ENCODE peak calls at places on chromosomes 1 and 21, in seven cellular contexts. One of them, this sample, is unnamed.
A peak's percentile ranks its signal among the peaks of the same experiment; 100 is the strongest.

GRCh38 chr1:57850572-57850971 is 426.7 kb upstream of the DAB1 start:
- DNase-seq in CD8-positive, alpha-beta T cell: no peak
- DNase-seq in A549: no peak
- DNase-seq in foreskin fibroblast: no peak
- DNase-seq in gastrocnemius medialis: no peak
- DNase-seq in fibroblast of villous mesenchyme: no peak
- DNase-seq in stomach: no peak
- DNase-seq in this sample: no peak

GRCh38 chr1:109792056-109792831 is 28.5 kb upstream of the EPS8L3 start:
- DNase-seq in A549: peak; percentile 89
- DNase-seq in gastrocnemius medialis: peak; percentile 34
- DNase-seq in fibroblast of villous mesenchyme: peak; percentile 94
- DNase-seq in stomach: peak; percentile 64
- DNase-seq in foreskin fibroblast: peak; percentile 83
- DNase-seq in CD8-positive, alpha-beta T cell: no peak
- DNase-seq in this sample: peak; percentile 94

GRCh38 chr1:1783320-1783719 is 5.0 kb upstream of the NADK start:
- DNase-seq in foreskin fibroblast: no peak
- DNase-seq in A549: no peak
- DNase-seq in CD8-positive, alpha-beta T cell: no peak
- DNase-seq in fibroblast of villous mesenchyme: no peak
- DNase-seq in gastrocnemius medialis: no peak
- DNase-seq in stomach: no peak
- DNase-seq in this sample: no peak

GRCh38 chr1:248736992-248737391 is 18.6 kb downstream of the LYPD8 start:
- DNase-seq in foreskin fibroblast: no peak
- DNase-seq in A549: no peak
- DNase-seq in stomach: no peak
- DNase-seq in CD8-positive, alpha-beta T cell: no peak
- DNase-seq in gastrocnemius medialis: no peak
- DNase-seq in fibroblast of villous mesenchyme: no peak
- DNase-seq in this sample: no peak

GRCh38 chr1:28249013-28249870 is 10.1 kb upstream of the SESN2 start:
- DNase-seq in A549: peak; percentile 83
- DNase-seq in gastrocnemius medialis: peak; percentile 86
- DNase-seq in fibroblast of villous mesenchyme: peak; percentile 78
- DNase-seq in stomach: peak; percentile 80
- DNase-seq in CD8-positive, alpha-beta T cell: peak; percentile 45
- DNase-seq in foreskin fibroblast: peak; percentile 47
- DNase-seq in this sample: peak; percentile 87

GRCh38 chr1:192538407-192539311 is 36.9 kb upstream of the RGS1 start:
- DNase-seq in gastrocnemius medialis: no peak
- DNase-seq in foreskin fibroblast: no peak
- DNase-seq in A549: no peak
- DNase-seq in CD8-positive, alpha-beta T cell: peak; percentile 46
- DNase-seq in stomach: no peak
- DNase-seq in fibroblast of villous mesenchyme: peak; percentile 63
- DNase-seq in this sample: peak; percentile 60

GRCh38 chr1:92968138-92969032 is 7.1 kb upstream of the DIPK1A start:
- DNase-seq in A549: no peak
- DNase-seq in gastrocnemius medialis: no peak
- DNase-seq in foreskin fibroblast: no peak
- DNase-seq in stomach: no peak
- DNase-seq in CD8-positive, alpha-beta T cell: peak; percentile 22
- DNase-seq in fibroblast of villous mesenchyme: peak; percentile 10
- DNase-seq in this sample: no peak

GRCh38 chr1:53851571-53852282 is 13.6 kb upstream of the NDC1 start:
- DNase-seq in foreskin fibroblast: no peak
- DNase-seq in fibroblast of villous mesenchyme: no peak
- DNase-seq in A549: no peak
- DNase-seq in gastrocnemius medialis: no peak
- DNase-seq in stomach: no peak
- DNase-seq in CD8-positive, alpha-beta T cell: no peak
- DNase-seq in this sample: no peak

GRCh38 chr1:210248341-210248740 is 15.7 kb downstream of the SERTAD4 start:
- DNase-seq in CD8-positive, alpha-beta T cell: no peak
- DNase-seq in gastrocnemius medialis: no peak
- DNase-seq in A549: no peak
- DNase-seq in stomach: no peak
- DNase-seq in foreskin fibroblast: no peak
- DNase-seq in fibroblast of villous mesenchyme: no peak
- DNase-seq in this sample: no peak

GRCh38 chr21:31509108-31510017 is 150.1 kb upstream of the SOD1 start:
- DNase-seq in stomach: no peak
- DNase-seq in fibroblast of villous mesenchyme: no peak
- DNase-seq in foreskin fibroblast: no peak
- DNase-seq in A549: peak; percentile 56
- DNase-seq in gastrocnemius medialis: no peak
- DNase-seq in CD8-positive, alpha-beta T cell: peak; percentile 67
- DNase-seq in this sample: no peak

GRCh38 chr1:6307099-6307498 is 46.2 kb upstream of the GPR153 start:
- DNase-seq in fibroblast of villous mesenchyme: peak; percentile 26
- DNase-seq in stomach: no peak
- DNase-seq in A549: no peak
- DNase-seq in gastrocnemius medialis: no peak
- DNase-seq in foreskin fibroblast: no peak
- DNase-seq in CD8-positive, alpha-beta T cell: no peak
- DNase-seq in this sample: no peak

DNA sequence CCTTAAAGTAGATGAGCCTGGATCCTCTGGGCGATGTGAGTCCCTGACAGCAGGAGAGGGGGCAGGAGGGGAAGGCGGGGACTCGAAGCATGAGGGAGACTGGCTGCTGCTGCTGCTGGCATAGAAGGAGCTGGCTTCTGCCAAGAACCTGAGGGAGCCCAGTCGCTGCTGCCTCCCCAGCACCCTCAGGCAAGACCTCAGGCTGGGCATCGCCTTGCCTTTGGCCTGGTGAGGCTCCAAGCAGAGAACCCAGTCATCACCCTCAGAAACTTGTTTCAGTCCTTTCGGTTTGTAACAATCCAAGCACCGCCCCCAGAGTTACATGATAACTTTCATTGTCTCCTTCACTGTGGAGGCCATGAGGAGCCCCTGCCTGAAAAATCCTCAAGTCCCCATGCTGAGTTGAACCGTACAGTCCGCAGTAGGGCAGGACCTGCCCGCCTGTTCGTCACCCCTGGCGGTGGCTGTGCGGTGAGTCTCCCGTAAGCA is 38.8 kb downstream of the POFUT2 start:
- DNase-seq in stomach: no peak
- DNase-seq in gastrocnemius medialis: no peak
- DNase-seq in A549: no peak
- DNase-seq in fibroblast of villous mesenchyme: no peak
- DNase-seq in CD8-positive, alpha-beta T cell: no peak
- DNase-seq in foreskin fibroblast: no peak
- DNase-seq in this sample: peak; percentile 42
- TF ChIP-seq CTCF in stomach: no peak
- TF ChIP-seq CTCF in gastrocnemius medialis: no peak
- TF ChIP-seq CTCF in A549: no peak
- TF ChIP-seq CTCF in fibroblast of villous mesenchyme: no peak
- TF ChIP-seq CTCF in CD8-positive, alpha-beta T cell: no peak
- TF ChIP-seq CTCF in foreskin fibroblast: no peak
- TF ChIP-seq CTCF in this sample: no peak

GRCh38 chr1:194161591-194161990 is 975.2 kb upstream of the B3GALT2 start:
- DNase-seq in foreskin fibroblast: peak; percentile 11
- DNase-seq in A549: no peak
- DNase-seq in fibroblast of villous mesenchyme: no peak
- DNase-seq in stomach: no peak
- DNase-seq in gastrocnemius medialis: no peak
- DNase-seq in CD8-positive, alpha-beta T cell: no peak
- DNase-seq in this sample: no peak
- H3K4me3 ChIP-seq in foreskin fibroblast: no peak overlapping the region
- H3K4me3 ChIP-seq in A549: no peak overlapping the region
- H3K4me3 ChIP-seq in fibroblast of villous mesenchyme: no peak overlapping the region
- H3K4me3 ChIP-seq in stomach: no peak overlapping the region
- H3K4me3 ChIP-seq in gastrocnemius medialis: no peak overlapping the region
- H3K4me3 ChIP-seq in CD8-positive, alpha-beta T cell: no peak overlapping the region
- H3K4me3 ChIP-seq in this sample: no peak overlapping the region

GRCh38 chr1:39139723-39140360 is 64.7 kb upstream of the MACF1 start:
- DNase-seq in gastrocnemius medialis: no peak
- DNase-seq in A549: no peak
- DNase-seq in stomach: no peak
- DNase-seq in fibroblast of villous mesenchyme: peak; percentile 94
- DNase-seq in CD8-positive, alpha-beta T cell: no peak
- DNase-seq in foreskin fibroblast: no peak
- DNase-seq in this sample: peak; percentile 85

GRCh38 chr1:39141925-39142324 is 62.6 kb upstream of the MACF1 start:
- DNase-seq in foreskin fibroblast: peak; percentile 67
- DNase-seq in gastrocnemius medialis: no peak
- DNase-seq in A549: no peak
- DNase-seq in fibroblast of villous mesenchyme: peak; percentile 87
- DNase-seq in stomach: no peak
- DNase-seq in CD8-positive, alpha-beta T cell: no peak
- DNase-seq in this sample: peak; percentile 92

GRCh38 chr1:39144943-39145650 is 59.4 kb upstream of the MACF1 start:
- DNase-seq in foreskin fibroblast: no peak
- DNase-seq in CD8-positive, alpha-beta T cell: no peak
- DNase-seq in gastrocnemius medialis: no peak
- DNase-seq in stomach: no peak
- DNase-seq in A549: no peak
- DNase-seq in fibroblast of villous mesenchyme: no peak
- DNase-seq in this sample: peak; percentile 52

GRCh38 chr1:39145651-39145970 is 58.9 kb upstream of the MACF1 start:
- DNase-seq in fibroblast of villous mesenchyme: no peak
- DNase-seq in A549: no peak
- DNase-seq in stomach: no peak
- DNase-seq in foreskin fibroblast: no peak
- DNase-seq in gastrocnemius medialis: no peak
- DNase-seq in CD8-positive, alpha-beta T cell: no peak
- DNase-seq in this sample: no peak

GRCh38 chr1:39142394-39143060 is 62.0 kb upstream of the MACF1 start:
- DNase-seq in A549: no peak
- DNase-seq in foreskin fibroblast: no peak
- DNase-seq in fibroblast of villous mesenchyme: no peak
- DNase-seq in CD8-positive, alpha-beta T cell: no peak
- DNase-seq in gastrocnemius medialis: no peak
- DNase-seq in stomach: peak; percentile 51
- DNase-seq in this sample: peak; percentile 71
- TF ChIP-seq CTCF in A549: no peak
- TF ChIP-seq CTCF in foreskin fibroblast: no peak
- TF ChIP-seq CTCF in fibroblast of villous mesenchyme: no peak
- TF ChIP-seq CTCF in CD8-positive, alpha-beta T cell: no peak
- TF ChIP-seq CTCF in gastrocnemius medialis: no peak
- TF ChIP-seq CTCF in stomach: no peak
- TF ChIP-seq CTCF in this sample: no peak

DNA sequence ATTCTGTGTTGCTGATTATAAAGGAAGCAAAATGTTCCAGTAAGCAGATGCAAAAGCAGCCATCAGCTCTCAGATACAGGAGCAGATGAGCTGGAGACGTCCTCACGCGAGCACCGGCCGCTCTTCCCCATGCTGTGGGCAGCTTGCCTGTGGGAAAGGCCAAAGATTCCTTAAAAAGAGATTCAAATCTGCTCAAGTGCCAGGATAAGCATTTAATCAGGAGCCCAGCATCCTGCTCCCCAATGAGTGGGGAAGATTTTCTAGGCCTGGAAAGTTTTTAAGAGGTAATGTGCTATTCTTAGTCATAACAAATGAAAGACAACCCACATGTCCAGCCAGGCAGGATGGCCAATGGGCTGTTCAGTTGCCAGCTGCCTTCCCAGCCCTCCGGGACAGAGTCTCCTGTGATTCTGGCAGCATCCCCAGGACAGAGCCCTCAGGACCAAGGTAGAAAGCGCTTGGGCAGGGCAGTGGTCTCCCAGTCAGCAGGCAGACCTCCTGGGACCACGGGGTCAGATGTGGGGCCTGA is 108.2 kb upstream of the TMPRSS2 start:
- DNase-seq in CD8-positive, alpha-beta T cell: no peak
- DNase-seq in gastrocnemius medialis: peak; percentile 53
- DNase-seq in foreskin fibroblast: peak; percentile 72
- DNase-seq in fibroblast of villous mesenchyme: peak; percentile 50
- DNase-seq in stomach: no peak
- DNase-seq in A549: no peak
- DNase-seq in this sample: peak; percentile 98
- H3K4me3 ChIP-seq in CD8-positive, alpha-beta T cell: no peak overlapping the region
- H3K4me3 ChIP-seq in gastrocnemius medialis: no peak overlapping the region
- H3K4me3 ChIP-seq in foreskin fibroblast: no peak overlapping the region
- H3K4me3 ChIP-seq in fibroblast of villous mesenchyme: no peak overlapping the region
- H3K4me3 ChIP-seq in stomach: no peak overlapping the region
- H3K4me3 ChIP-seq in A549: no peak overlapping the region
- H3K4me3 ChIP-seq in this sample: peak overlapping the region; percentile 10

This sample was measured in AG10803.